ENCODE peak calls at places on chromosomes 2 and 18, in nine cellular contexts. R, P, B, I, X, E, S, T and V are unnamed samples.

GRCh38 chr18:59388180-59388579 is 29.1 kb upstream of the LMAN1 start:
- DNase-seq in X (no peak), E (no peak), B (no peak), R (no peak), P (no peak), T (no peak), I (no peak), S (no peak), V (no peak)

GRCh38 chr2:127219716-127220090 is 396 bp downstream of the CYP27C1 start:
- DNase-seq in T (peak), X (no peak), I (no peak), B (no peak), S (no peak), E (peak), P (no peak), R (no peak), V (no peak)

GRCh38 chr2:172516299-172516698 is 39.6 kb upstream of the PDK1 start:
- DNase-seq in S (no peak), P (no peak), X (peak), B (peak), I (no peak), R (peak), T (peak), E (no peak), V (no peak)

GRCh38 chr2:157055660-157056199 is 201.8 kb upstream of the GALNT5 start:
- DNase-seq in R (peak), P (no peak), S (no peak), X (peak), E (peak), T (peak), I (peak), B (peak), V (no peak)

GRCh38 chr2:226451486-226451885 is 348.1 kb downstream of the IRS1 start:
- DNase-seq in R (no peak), X (no peak), B (no peak), E (no peak), P (no peak), S (no peak), I (no peak), T (no peak), V (no peak)

GRCh38 chr2:216665717-216666116 is 29.6 kb downstream of the IGFBP5 start:
- DNase-seq in B (peak), S (no peak), I (no peak), E (peak), T (no peak), R (no peak), X (no peak), P (no peak), V (no peak)

GRCh38 chr2:137966043-137966442 is 1.8 kb downstream of the HNMT start:
- DNase-seq in P (no peak), S (no peak), I (no peak), R (peak), E (no peak), T (no peak), B (no peak), X (no peak), V (no peak)

GRCh38 chr2:53104263-53104662 is 663.3 kb upstream of the CHAC2 start:
- DNase-seq in P (no peak), R (peak), S (no peak), E (no peak), X (no peak), I (no peak), B (peak), T (peak), V (no peak)

GRCh38 chr2:48131503-48132293 is 225.4 kb upstream of the FBXO11 start:
- DNase-seq in R (peak), S (no peak), I (peak), B (peak), X (no peak), P (no peak), E (no peak), T (peak), V (no peak)

GRCh38 chr2:211766689-211767088 is 771.9 kb downstream of the ERBB4 start:
- DNase-seq in E (no peak), S (no peak), T (no peak), I (no peak), R (no peak), B (no peak), P (no peak), X (no peak), V (no peak)

GRCh38 chr2:27109083-27109482 is 9.8 kb downstream of the CGREF1 start:
- DNase-seq in T (no peak), I (no peak), S (no peak), X (no peak), E (no peak), P (no peak), B (no peak), R (no peak), V (no peak)

GRCh38 chr2:120495586-120495985 is 149.7 kb downstream of the INHBB start:
- DNase-seq in S (no peak), I (no peak), R (no peak), E (no peak), T (no peak), P (no peak), X (no peak), B (no peak), V (no peak)

GRCh38 chr2:102792538-102793208 is 30.8 kb downstream of the TMEM182 start:
- DNase-seq in B (no peak), T (no peak), E (no peak), S (no peak), I (no peak), P (no peak), X (no peak), R (no peak), V (no peak)

GRCh38 chr2:153163055-153163454 is 315.5 kb downstream of the RPRM start:
- DNase-seq in I (no peak), B (no peak), E (peak), S (peak), T (peak), X (peak), R (peak), P (no peak), V (no peak)

GRCh38 chr2:2824588-2824987 is 493.5 kb upstream of the MYT1L start:
- DNase-seq in R (no peak), T (no peak), B (no peak), S (no peak), P (peak), I (no peak), X (no peak), E (no peak), V (no peak)

GRCh38 chr2:189517847-189518535 is 62.6 kb downstream of the SLC40A1 start:
- DNase-seq in E (no peak), P (no peak), B (peak), R (peak), I (no peak), X (no peak), T (peak), S (no peak), V (no peak)

GRCh38 chr2:65045651-65046050 is 10.6 kb upstream of the CEP68 start:
- DNase-seq in E (no peak), P (no peak), R (peak), X (no peak), B (no peak), S (no peak), T (peak), I (no peak), V (no peak)

GRCh38 chr2:150441226-150441625 is 46.2 kb downstream of the RND3 start:
- DNase-seq in X (no peak), I (no peak), R (no peak), T (no peak), B (no peak), S (no peak), E (no peak), P (no peak), V (no peak)

GRCh38 chr18:13437801-13438506 is 219.4 kb downstream of the LDLRAD4 start:
- DNase-seq in S (no peak), P (no peak), B (no peak), X (no peak), T (no peak), E (no peak), R (no peak), I (no peak), V (peak)

GRCh38 chr2:241205086-241205485 is 16.6 kb downstream of the ANO7 start:
- DNase-seq in P (no peak), B (no peak), R (no peak), S (no peak), T (no peak), X (no peak), I (no peak), E (no peak), V (no peak)

GRCh38 chr2:237242091-237242536 is 156.4 kb downstream of the COPS8 start:
- DNase-seq in P (no peak), T (peak), R (no peak), X (no peak), E (no peak), I (no peak), S (no peak), B (no peak), V (no peak)

GRCh38 chr2:140199312-140199711 is 1419.1 kb upstream of the NXPH2 start:
- DNase-seq in R (no peak), E (no peak), P (no peak), S (no peak), B (no peak), X (no peak), I (no peak), T (no peak), V (no peak)

GRCh38 chr18:61891271-61891670 is 1.5 kb downstream of the RNF152 start:
- DNase-seq in R (peak), T (peak), P (no peak), I (no peak), S (no peak), B (peak), E (no peak), X (no peak), V (no peak)